ENCODE peak calls at places on chromosomes 3 and 15, in nine cellular contexts. One of them, this sample, is unnamed.

GRCh38 chr3:132034486-132035464 is at the start of gene CPNE4:
- DNase-seq in naive thymus-derived CD4-positive, alpha-beta T cell: peak; percentile 60
- DNase-seq in Peyer's patch: peak; percentile 57
- DNase-seq in heart right ventricle: peak; percentile 77
- DNase-seq in tibial nerve: peak; percentile 58
- DNase-seq in right cardiac atrium: peak; percentile 87
- DNase-seq in sigmoid colon: peak; percentile 68
- DNase-seq in SK-N-SH: peak; percentile 93
- DNase-seq in SJSA1: peak; percentile 65
- DNase-seq in this sample: peak; percentile 77

GRCh38 chr3:5809811-5810210 is 622.3 kb downstream of the EDEM1 start:
- DNase-seq in SK-N-SH: no peak
- DNase-seq in naive thymus-derived CD4-positive, alpha-beta T cell: no peak
- DNase-seq in tibial nerve: no peak
- DNase-seq in right cardiac atrium: no peak
- DNase-seq in sigmoid colon: no peak
- DNase-seq in heart right ventricle: no peak
- DNase-seq in SJSA1: no peak
- DNase-seq in Peyer's patch: no peak
- DNase-seq in this sample: no peak

GRCh38 chr3:101571028-101571895 is 2.7 kb upstream of the PCNP start:
- DNase-seq in SJSA1: no peak
- DNase-seq in sigmoid colon: no peak
- DNase-seq in naive thymus-derived CD4-positive, alpha-beta T cell: peak; percentile 38
- DNase-seq in right cardiac atrium: no peak
- DNase-seq in heart right ventricle: no peak
- DNase-seq in tibial nerve: no peak
- DNase-seq in SK-N-SH: no peak
- DNase-seq in Peyer's patch: no peak
- DNase-seq in this sample: no peak

GRCh38 chr3:53490131-53490474 is 4.3 kb upstream of the CACNA1D start:
- DNase-seq in right cardiac atrium: no peak
- DNase-seq in Peyer's patch: no peak
- DNase-seq in heart right ventricle: no peak
- DNase-seq in sigmoid colon: no peak
- DNase-seq in SJSA1: no peak
- DNase-seq in SK-N-SH: no peak
- DNase-seq in naive thymus-derived CD4-positive, alpha-beta T cell: no peak
- DNase-seq in tibial nerve: no peak
- DNase-seq in this sample: no peak

GRCh38 chr15:23538657-23539056 is 26.8 kb upstream of the MKRN3 start:
- DNase-seq in Peyer's patch: no peak
- DNase-seq in right cardiac atrium: no peak
- DNase-seq in sigmoid colon: no peak
- DNase-seq in heart right ventricle: no peak
- DNase-seq in tibial nerve: no peak
- DNase-seq in SK-N-SH: no peak
- DNase-seq in SJSA1: no peak
- DNase-seq in naive thymus-derived CD4-positive, alpha-beta T cell: no peak
- DNase-seq in this sample: no peak

GRCh38 chr3:107644631-107645030 is 121.9 kb downstream of the BBX start:
- DNase-seq in heart right ventricle: no peak
- DNase-seq in naive thymus-derived CD4-positive, alpha-beta T cell: no peak
- DNase-seq in right cardiac atrium: no peak
- DNase-seq in tibial nerve: no peak
- DNase-seq in SK-N-SH: no peak
- DNase-seq in Peyer's patch: no peak
- DNase-seq in SJSA1: no peak
- DNase-seq in sigmoid colon: no peak
- DNase-seq in this sample: no peak

GRCh38 chr15:24772709-24773373 is 97.3 kb downstream of the NPAP1 start:
- DNase-seq in right cardiac atrium: peak; percentile 88
- DNase-seq in Peyer's patch: peak; percentile 46
- DNase-seq in tibial nerve: peak; percentile 12
- DNase-seq in naive thymus-derived CD4-positive, alpha-beta T cell: peak; percentile 63
- DNase-seq in heart right ventricle: peak; percentile 70
- DNase-seq in SJSA1: no peak
- DNase-seq in SK-N-SH: peak; percentile 77
- DNase-seq in sigmoid colon: peak; percentile 83
- DNase-seq in this sample: no peak

GRCh38 chr15:73708691-73709090 is 24.5 kb downstream of the CD276 start:
- DNase-seq in tibial nerve: no peak
- DNase-seq in right cardiac atrium: peak; percentile 17
- DNase-seq in SJSA1: no peak
- DNase-seq in sigmoid colon: no peak
- DNase-seq in naive thymus-derived CD4-positive, alpha-beta T cell: no peak
- DNase-seq in Peyer's patch: no peak
- DNase-seq in heart right ventricle: no peak
- DNase-seq in SK-N-SH: no peak
- DNase-seq in this sample: no peak

GRCh38 chr15:58066042-58066867 is 744 bp upstream of the ALDH1A2 start:
- DNase-seq in SK-N-SH: peak; percentile 89
- DNase-seq in right cardiac atrium: peak; percentile 93
- DNase-seq in tibial nerve: peak; percentile 41
- DNase-seq in sigmoid colon: peak; percentile 71
- DNase-seq in heart right ventricle: peak; percentile 78
- DNase-seq in SJSA1: peak; percentile 27
- DNase-seq in naive thymus-derived CD4-positive, alpha-beta T cell: peak; percentile 9
- DNase-seq in Peyer's patch: peak; percentile 71
- DNase-seq in this sample: no peak

GRCh38 chr3:177905173-177905894 is 630.9 kb upstream of the KCNMB2 start:
- DNase-seq in SJSA1: peak; percentile 63
- DNase-seq in heart right ventricle: no peak
- DNase-seq in Peyer's patch: no peak
- DNase-seq in SK-N-SH: no peak
- DNase-seq in sigmoid colon: no peak
- DNase-seq in right cardiac atrium: no peak
- DNase-seq in tibial nerve: no peak
- DNase-seq in naive thymus-derived CD4-positive, alpha-beta T cell: no peak
- DNase-seq in this sample: no peak

GRCh38 chr3:4772858-4773257 is 206.4 kb upstream of the BHLHE40 start:
- DNase-seq in right cardiac atrium: no peak
- DNase-seq in tibial nerve: no peak
- DNase-seq in SK-N-SH: no peak
- DNase-seq in naive thymus-derived CD4-positive, alpha-beta T cell: no peak
- DNase-seq in sigmoid colon: no peak
- DNase-seq in SJSA1: no peak
- DNase-seq in heart right ventricle: no peak
- DNase-seq in Peyer's patch: no peak
- DNase-seq in this sample: no peak

GRCh38 chr3:126553284-126553811 is 5.4 kb downstream of the C3orf22 start:
- DNase-seq in Peyer's patch: no peak
- DNase-seq in SK-N-SH: peak; percentile 5
- DNase-seq in heart right ventricle: no peak
- DNase-seq in tibial nerve: no peak
- DNase-seq in right cardiac atrium: no peak
- DNase-seq in SJSA1: no peak
- DNase-seq in naive thymus-derived CD4-positive, alpha-beta T cell: no peak
- DNase-seq in sigmoid colon: no peak
- DNase-seq in this sample: no peak

GRCh38 chr3:156630081-156630772 is 44.2 kb upstream of the TIPARP start:
- DNase-seq in right cardiac atrium: no peak
- DNase-seq in naive thymus-derived CD4-positive, alpha-beta T cell: no peak
- DNase-seq in sigmoid colon: no peak
- DNase-seq in tibial nerve: no peak
- DNase-seq in SK-N-SH: no peak
- DNase-seq in heart right ventricle: no peak
- DNase-seq in SJSA1: no peak
- DNase-seq in Peyer's patch: no peak
- DNase-seq in this sample: no peak

GRCh38 chr3:48428863-48429415 is 947 bp downstream of the PLXNB1 start:
- DNase-seq in sigmoid colon: peak; percentile 79
- DNase-seq in right cardiac atrium: peak; percentile 81
- DNase-seq in heart right ventricle: peak; percentile 57
- DNase-seq in SK-N-SH: peak; percentile 89
- DNase-seq in Peyer's patch: peak; percentile 61
- DNase-seq in SJSA1: peak; percentile 24
- DNase-seq in naive thymus-derived CD4-positive, alpha-beta T cell: no peak
- DNase-seq in tibial nerve: peak; percentile 57
- DNase-seq in this sample: no peak

GRCh38 chr3:18730491-18730890 is 305.4 kb upstream of the SATB1 start:
- DNase-seq in sigmoid colon: no peak
- DNase-seq in Peyer's patch: no peak
- DNase-seq in right cardiac atrium: no peak
- DNase-seq in SK-N-SH: no peak
- DNase-seq in SJSA1: no peak
- DNase-seq in tibial nerve: no peak
- DNase-seq in naive thymus-derived CD4-positive, alpha-beta T cell: no peak
- DNase-seq in heart right ventricle: no peak
- DNase-seq in this sample: no peak

GRCh38 chr3:18735013-18735412 is 309.9 kb upstream of the SATB1 start:
- DNase-seq in SK-N-SH: peak; percentile 10
- DNase-seq in SJSA1: no peak
- DNase-seq in tibial nerve: no peak
- DNase-seq in Peyer's patch: no peak
- DNase-seq in heart right ventricle: no peak
- DNase-seq in naive thymus-derived CD4-positive, alpha-beta T cell: no peak
- DNase-seq in right cardiac atrium: no peak
- DNase-seq in sigmoid colon: no peak
- DNase-seq in this sample: no peak

GRCh38 chr3:18738393-18739097 is 313.4 kb upstream of the SATB1 start:
- DNase-seq in SK-N-SH: no peak
- DNase-seq in heart right ventricle: no peak
- DNase-seq in sigmoid colon: no peak
- DNase-seq in tibial nerve: no peak
- DNase-seq in naive thymus-derived CD4-positive, alpha-beta T cell: no peak
- DNase-seq in Peyer's patch: no peak
- DNase-seq in right cardiac atrium: no peak
- DNase-seq in SJSA1: no peak
- DNase-seq in this sample: no peak

GRCh38 chr3:18732474-18732873 is 307.3 kb upstream of the SATB1 start:
- DNase-seq in right cardiac atrium: no peak
- DNase-seq in sigmoid colon: no peak
- DNase-seq in SJSA1: no peak
- DNase-seq in tibial nerve: no peak
- DNase-seq in naive thymus-derived CD4-positive, alpha-beta T cell: no peak
- DNase-seq in SK-N-SH: no peak
- DNase-seq in heart right ventricle: no peak
- DNase-seq in Peyer's patch: no peak
- DNase-seq in this sample: no peak

GRCh38 chr3:18734309-18734708 is 309.2 kb upstream of the SATB1 start:
- DNase-seq in tibial nerve: no peak
- DNase-seq in Peyer's patch: no peak
- DNase-seq in right cardiac atrium: no peak
- DNase-seq in sigmoid colon: no peak
- DNase-seq in naive thymus-derived CD4-positive, alpha-beta T cell: no peak
- DNase-seq in SJSA1: no peak
- DNase-seq in SK-N-SH: no peak
- DNase-seq in heart right ventricle: no peak
- DNase-seq in this sample: no peak
- H3K4me3 ChIP-seq in tibial nerve: no peak overlapping the region
- H3K4me3 ChIP-seq in Peyer's patch: no peak overlapping the region
- H3K4me3 ChIP-seq in right cardiac atrium: no peak overlapping the region
- H3K4me3 ChIP-seq in sigmoid colon: no peak overlapping the region
- H3K4me3 ChIP-seq in naive thymus-derived CD4-positive, alpha-beta T cell: no peak overlapping the region
- H3K4me3 ChIP-seq in SJSA1: no peak overlapping the region
- H3K4me3 ChIP-seq in SK-N-SH: no peak overlapping the region
- H3K4me3 ChIP-seq in heart right ventricle: no peak overlapping the region
- H3K4me3 ChIP-seq in this sample: no peak overlapping the region

DNA sequence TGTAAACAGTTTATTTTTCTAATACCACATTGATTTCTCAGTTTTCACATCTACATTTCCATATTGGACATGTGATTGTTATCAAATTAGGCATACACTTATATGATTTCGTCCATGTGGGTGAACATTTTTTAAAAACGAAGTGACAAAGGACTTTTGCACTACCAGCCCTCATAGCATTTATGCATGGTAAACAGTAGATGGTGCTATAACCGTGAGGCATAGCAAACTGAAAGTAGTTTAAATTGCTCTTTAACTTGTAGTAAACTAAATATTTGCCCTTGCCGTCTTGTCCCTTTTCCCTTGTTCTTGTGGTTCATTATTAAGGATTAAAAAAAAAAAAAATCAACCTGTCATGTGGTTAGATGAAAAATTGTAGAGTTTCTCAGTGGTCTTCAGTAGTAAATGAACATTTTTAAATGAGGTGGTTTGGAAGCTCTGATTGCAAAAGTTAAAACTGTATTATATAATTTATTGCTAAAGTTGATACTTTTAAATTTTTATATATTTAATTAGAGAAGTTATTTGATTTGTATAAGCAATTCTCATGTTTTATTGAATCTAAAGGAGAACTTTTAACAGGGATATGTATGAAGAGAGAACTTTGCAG is 24.0 kb downstream of the STX19 start:
- DNase-seq in sigmoid colon: no peak
- DNase-seq in right cardiac atrium: no peak
- DNase-seq in heart right ventricle: no peak
- DNase-seq in tibial nerve: no peak
- DNase-seq in SJSA1: peak; percentile 29
- DNase-seq in Peyer's patch: peak; percentile 59
- DNase-seq in SK-N-SH: peak; percentile 44
- DNase-seq in naive thymus-derived CD4-positive, alpha-beta T cell: peak; percentile 54
- DNase-seq in this sample: peak; percentile 51
- H3K27ac ChIP-seq in sigmoid colon: no peak overlapping the region
- H3K27ac ChIP-seq in right cardiac atrium: no peak overlapping the region
- H3K27ac ChIP-seq in heart right ventricle: no peak overlapping the region
- H3K27ac ChIP-seq in tibial nerve: no peak overlapping the region
- H3K27ac ChIP-seq in SJSA1: no peak overlapping the region
- H3K27ac ChIP-seq in Peyer's patch: no peak overlapping the region
- H3K27ac ChIP-seq in SK-N-SH: peak overlapping the region; percentile 16
- H3K27ac ChIP-seq in naive thymus-derived CD4-positive, alpha-beta T cell: no peak overlapping the region
- H3K27ac ChIP-seq in this sample: no peak overlapping the region

GRCh38 chr3:165201964-165202363 is 5.8 kb upstream of the SLITRK3 start:
- DNase-seq in sigmoid colon: no peak
- DNase-seq in right cardiac atrium: no peak
- DNase-seq in heart right ventricle: no peak
- DNase-seq in tibial nerve: no peak
- DNase-seq in Peyer's patch: no peak
- DNase-seq in SK-N-SH: no peak
- DNase-seq in naive thymus-derived CD4-positive, alpha-beta T cell: no peak
- DNase-seq in SJSA1: no peak
- DNase-seq in this sample: no peak

GRCh38 chr3:165206454-165207266 is 10.5 kb upstream of the SLITRK3 start:
- DNase-seq in naive thymus-derived CD4-positive, alpha-beta T cell: no peak
- DNase-seq in Peyer's patch: peak; percentile 75
- DNase-seq in SK-N-SH: peak; percentile 68
- DNase-seq in SJSA1: peak; percentile 22
- DNase-seq in sigmoid colon: peak; percentile 88
- DNase-seq in right cardiac atrium: peak; percentile 92
- DNase-seq in heart right ventricle: peak; percentile 72
- DNase-seq in tibial nerve: peak; percentile 48
- DNase-seq in this sample: no peak

GRCh38 chr3:165204445-165204844 is 8.3 kb upstream of the SLITRK3 start:
- DNase-seq in heart right ventricle: no peak
- DNase-seq in tibial nerve: no peak
- DNase-seq in right cardiac atrium: no peak
- DNase-seq in sigmoid colon: no peak
- DNase-seq in naive thymus-derived CD4-positive, alpha-beta T cell: no peak
- DNase-seq in SK-N-SH: no peak
- DNase-seq in SJSA1: no peak
- DNase-seq in Peyer's patch: no peak
- DNase-seq in this sample: no peak

GRCh38 chr3:165202995-165203394 is 6.8 kb upstream of the SLITRK3 start:
- DNase-seq in Peyer's patch: no peak
- DNase-seq in naive thymus-derived CD4-positive, alpha-beta T cell: no peak
- DNase-seq in right cardiac atrium: no peak
- DNase-seq in sigmoid colon: no peak
- DNase-seq in heart right ventricle: no peak
- DNase-seq in SK-N-SH: no peak
- DNase-seq in tibial nerve: no peak
- DNase-seq in SJSA1: no peak
- DNase-seq in this sample: no peak
- H3K4me3 ChIP-seq in Peyer's patch: no peak overlapping the region
- H3K4me3 ChIP-seq in naive thymus-derived CD4-positive, alpha-beta T cell: no peak overlapping the region
- H3K4me3 ChIP-seq in right cardiac atrium: no peak overlapping the region
- H3K4me3 ChIP-seq in sigmoid colon: no peak overlapping the region
- H3K4me3 ChIP-seq in heart right ventricle: no peak overlapping the region
- H3K4me3 ChIP-seq in SK-N-SH: no peak overlapping the region
- H3K4me3 ChIP-seq in tibial nerve: no peak overlapping the region
- H3K4me3 ChIP-seq in SJSA1: no peak overlapping the region
- H3K4me3 ChIP-seq in this sample: no peak overlapping the region

GRCh38 chr3:14804835-14805780 is 13.7 kb upstream of the FGD5 start:
- DNase-seq in SK-N-SH: no peak
- DNase-seq in sigmoid colon: no peak
- DNase-seq in tibial nerve: no peak
- DNase-seq in right cardiac atrium: no peak
- DNase-seq in Peyer's patch: no peak
- DNase-seq in naive thymus-derived CD4-positive, alpha-beta T cell: no peak
- DNase-seq in heart right ventricle: no peak
- DNase-seq in SJSA1: no peak
- DNase-seq in this sample: no peak
- H3K27ac ChIP-seq in SK-N-SH: no peak overlapping the region
- H3K27ac ChIP-seq in sigmoid colon: peak overlapping the region; percentile 46
- H3K27ac ChIP-seq in tibial nerve: no peak overlapping the region
- H3K27ac ChIP-seq in right cardiac atrium: peak overlapping the region; percentile 65
- H3K27ac ChIP-seq in Peyer's patch: no peak overlapping the region
- H3K27ac ChIP-seq in naive thymus-derived CD4-positive, alpha-beta T cell: no peak overlapping the region
- H3K27ac ChIP-seq in heart right ventricle: peak overlapping the region; percentile 76
- H3K27ac ChIP-seq in SJSA1: no peak overlapping the region
- H3K27ac ChIP-seq in this sample: no peak overlapping the region

This sample was measured in SK-N-MC.